ENCODE peak calls at places on chromosomes 12 and 14, in eight cellular contexts. J, U, F, D, T, H, B and M are unnamed samples.

GRCh38 chr12:109863961-109864712 is 16.2 kb downstream of the GLTP start:
- ATAC-seq in J (peak; percentile 81), U (peak; percentile 84), F (peak; percentile 80), D (peak; percentile 19), T (no peak), H (peak; percentile 50), B (peak; percentile 75), M (peak; percentile 78)

GRCh38 chr12:49928476-49928875 is 22.1 kb upstream of the AQP2 start:
- ATAC-seq in J (no peak), U (no peak), F (no peak), D (no peak), T (no peak), H (no peak), B (no peak), M (peak; percentile 43)

GRCh38 chr12:118070650-118071049 is 9.7 kb upstream of the WSB2 start:
- ATAC-seq in J (no peak), U (no peak), F (no peak), D (no peak), T (no peak), H (no peak), B (no peak), M (no peak)

GRCh38 chr12:111584959-111585358 is 14.2 kb downstream of the ATXN2 start:
- ATAC-seq in J (no peak), U (peak; percentile 92), F (no peak), D (no peak), T (peak; percentile 78), H (no peak), B (no peak), M (peak; percentile 80)

GRCh38 chr12:24754690-24755638 is 193.9 kb downstream of the BCAT1 start:
- ATAC-seq in J (peak; percentile 45), U (no peak), F (peak; percentile 67), D (peak; percentile 23), T (no peak), H (no peak), B (no peak), M (peak; percentile 95)

GRCh38 chr14:24115451-24116110 is 832 bp upstream of the NRL start:
- ATAC-seq in J (no peak), U (no peak), F (no peak), D (no peak), T (no peak), H (no peak), B (no peak), M (no peak)

GRCh38 chr14:32102152-32102787 is 25.2 kb downstream of the ARHGAP5 start:
- ATAC-seq in J (peak; percentile 94), U (peak; percentile 42), F (no peak), D (peak; percentile 83), T (no peak), H (no peak), B (no peak), M (no peak)

GRCh38 chr12:123450636-123451035 is 7.3 kb upstream of the SNRNP35 start:
- ATAC-seq in J (no peak), U (no peak), F (no peak), D (no peak), T (no peak), H (no peak), B (no peak), M (no peak)

GRCh38 chr14:74963705-74964271 is 8.4 kb upstream of the PGF start:
- ATAC-seq in J (peak; percentile 23), U (no peak), F (no peak), D (peak; percentile 6), T (peak; percentile 20), H (no peak), B (peak; percentile 66), M (peak; percentile 43)

GRCh38 chr14:81517798-81518398 is 15.8 kb downstream of the SEL1L start:
- ATAC-seq in J (no peak), U (peak; percentile 42), F (peak; percentile 77), D (no peak), T (no peak), H (peak; percentile 52), B (peak; percentile 84), M (no peak)

GRCh38 chr12:115659422-115659821 is 618.1 kb downstream of the MED13L start:
- ATAC-seq in J (no peak), U (no peak), F (no peak), D (no peak), T (no peak), H (no peak), B (no peak), M (no peak)

GRCh38 chr12:52645120-52645761 is 6.8 kb downstream of the KRT2 start:
- ATAC-seq in J (peak; percentile 97), U (peak; percentile 74), F (peak; percentile 13), D (peak; percentile 71), T (no peak), H (no peak), B (no peak), M (peak; percentile 73)

GRCh38 chr12:102478416-102479098 is 1.8 kb downstream of the IGF1 start:
- ATAC-seq in J (peak; percentile 85), U (peak; percentile 60), F (peak; percentile 7), D (peak; percentile 51), T (no peak), H (no peak), B (no peak), M (peak; percentile 32)

GRCh38 chr12:30440826-30441602 is 254.7 kb downstream of the IPO8 start:
- ATAC-seq in J (no peak), U (no peak), F (no peak), D (no peak), T (peak; percentile 87), H (no peak), B (no peak), M (peak; percentile 35)

GRCh38 chr12:56991319-56991906 is 14.9 kb downstream of the ZBTB39 start:
- ATAC-seq in J (no peak), U (peak; percentile 53), F (peak; percentile 57), D (no peak), T (no peak), H (peak; percentile 37), B (peak; percentile 62), M (peak; percentile 21)

GRCh38 chr14:75487155-75487671 is 35.1 kb upstream of the BATF start:
- ATAC-seq in J (peak; percentile 84), U (peak; percentile 51), F (no peak), D (peak; percentile 82), T (no peak), H (no peak), B (no peak), M (peak; percentile 82)

GRCh38 chr12:51994539-51994820 is 12.3 kb upstream of the TAMALIN start:
- ATAC-seq in J (no peak), U (no peak), F (no peak), D (no peak), T (no peak), H (no peak), B (no peak), M (no peak)

GRCh38 chr12:49367381-49368239 is at the start of gene SPATS2:
- ATAC-seq in J (no peak), U (peak; percentile 7), F (peak; percentile 15), D (no peak), T (peak; percentile 14), H (peak; percentile 6), B (peak; percentile 7), M (no peak)